ENCODE peak calls at places on chromosomes 16 and 17, in four cellular contexts. A is cardiac muscle cell, J is suprapubic skin, I is AG04449. P is an unnamed sample.

GRCh38 chr17:45286286-45286685 is 24.4 kb upstream of the SPATA32 start:
- DNase-seq in I (no peak), A (no peak), J (no peak), P (no peak)

GRCh38 chr17:5703736-5704135 is 119.4 kb upstream of the NLRP1 start:
- DNase-seq in I (no peak), A (no peak), J (no peak), P (no peak)

GRCh38 chr16:49703494-49703893 is 152.4 kb downstream of the ZNF423 start:
- DNase-seq in A (no peak), I (no peak), J (no peak), P (no peak)

GRCh38 chr16:14491831-14492529 is 138.1 kb downstream of the PARN start:
- DNase-seq in I (no peak), J (no peak), A (no peak), P (no peak)

GRCh38 chr16:67345401-67345800 is 18.8 kb downstream of the LRRC36 start:
- DNase-seq in A (no peak), J (no peak), I (no peak), P (no peak)

GRCh38 chr16:278863-279366 is 1.5 kb upstream of the ARHGDIG start:
- DNase-seq in J (no peak), A (peak), I (no peak), P (no peak)

GRCh38 chr16:58024673-58025350 is 742 bp upstream of the MMP15 start:
- DNase-seq in A (peak), I (no peak), J (no peak), P (no peak)

GRCh38 chr17:74272731-74273201 is 1.3 kb upstream of the DNAI2 start:
- DNase-seq in J (no peak), I (no peak), A (no peak), P (no peak)

DNA sequence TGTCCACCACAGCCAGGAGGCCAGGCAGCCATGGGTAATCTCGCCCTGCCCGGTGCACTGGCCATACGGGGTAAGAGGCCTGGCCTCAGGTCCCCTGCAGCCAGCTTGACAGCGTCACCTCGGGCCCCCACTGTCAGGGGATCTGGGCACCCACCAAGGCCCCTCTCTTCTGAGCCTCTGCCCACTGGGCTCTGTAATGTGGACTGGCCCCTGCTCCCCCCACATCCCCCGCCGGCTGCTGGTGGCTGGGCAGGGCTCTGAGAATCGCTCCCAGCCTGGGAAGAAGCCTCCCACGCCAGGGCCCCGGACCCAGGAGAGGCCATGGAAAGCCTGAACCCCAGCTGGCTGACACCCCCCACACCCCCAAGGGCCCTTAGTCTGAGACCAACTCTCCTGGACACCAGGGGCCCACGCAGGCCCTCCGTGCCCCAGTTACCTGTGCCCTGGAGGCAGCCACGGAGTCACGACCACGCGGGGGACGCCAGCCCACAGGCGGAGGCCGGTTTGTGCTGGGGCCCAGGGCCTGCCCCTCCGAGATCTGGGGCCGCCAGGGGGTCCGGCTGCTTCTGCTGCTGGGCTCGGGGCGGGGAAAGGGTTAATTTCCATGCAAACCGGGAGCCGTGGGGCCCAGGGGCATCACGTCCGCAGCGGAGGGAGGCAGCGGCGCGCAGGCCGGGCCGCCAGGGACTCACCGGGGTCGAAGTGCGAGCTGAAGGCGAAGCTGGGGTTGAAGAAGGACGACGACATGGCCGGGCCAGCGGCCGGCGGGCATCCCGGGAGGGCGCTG is at the start of gene PVALEF:
- DNase-seq in A (peak), I (no peak), J (no peak), P (no peak)
- H3K4me3 ChIP-seq in A (peak), I (peak), J (peak), P (peak)

GRCh38 chr17:2398655-2399571 is 1.9 kb downstream of the MNT start:
- DNase-seq in I (no peak), J (peak), A (peak), P (no peak)

GRCh38 chr17:2399572-2400473 is 1.0 kb downstream of the MNT start:
- DNase-seq in J (peak), I (no peak), A (peak), P (peak)

GRCh38 chr17:2396568-2397246 is 4.2 kb downstream of the MNT start:
- DNase-seq in J (peak), A (peak), I (peak), P (peak)

GRCh38 chr17:2397247-2398171 is 3.4 kb downstream of the MNT start:
- DNase-seq in A (no peak), J (no peak), I (no peak), P (no peak)

DNA sequence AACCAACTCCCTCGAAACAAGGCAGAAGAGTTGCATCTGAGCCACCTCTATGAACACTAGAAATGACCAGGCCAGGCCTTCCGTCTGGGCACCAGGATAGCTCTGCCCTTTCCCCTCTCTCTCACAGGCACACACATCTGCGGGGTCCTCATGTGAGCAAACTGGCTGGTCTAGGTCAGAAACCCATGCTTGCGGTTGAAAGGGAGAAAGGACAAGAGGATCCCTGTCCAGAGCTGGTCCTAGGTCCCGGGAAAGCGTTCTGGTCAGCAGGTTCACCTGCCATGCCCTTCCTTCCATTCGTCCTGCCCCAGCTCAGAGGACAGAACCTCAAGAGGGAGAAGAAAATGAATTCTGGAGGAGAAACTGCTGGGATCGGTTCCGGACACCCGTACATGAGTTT is 2.7 kb downstream of the MNT start:
- DNase-seq in J (no peak), I (no peak), A (no peak), P (no peak)
- H3K4me3 ChIP-seq in J (peak), I (peak), A (peak), P (peak)

GRCh38 chr17:48564200-48565023 is 13.7 kb downstream of the HOXB4 start:
- DNase-seq in A (no peak), J (no peak), I (no peak), P (no peak)
- H3K4me3 ChIP-seq in A (peak), J (peak), I (peak), P (peak)

GRCh38 chr17:18362509-18363020 is 785 bp downstream of the SHMT1 start:
- DNase-seq in A (peak), J (peak), I (no peak), P (no peak)

GRCh38 chr17:18363021-18363941 is at the start of gene SHMT1:
- DNase-seq in A (peak), J (peak), I (peak), P (peak)

GRCh38 chr17:18364166-18364565 is 816 bp upstream of the SHMT1 start:
- DNase-seq in A (no peak), I (no peak), J (no peak), P (no peak)

GRCh38 chr17:18360518-18360917 is 2.8 kb downstream of the SHMT1 start:
- DNase-seq in J (no peak), I (no peak), A (no peak), P (no peak)

GRCh38 chr17:18361837-18362380 is 1.4 kb downstream of the SHMT1 start:
- DNase-seq in J (no peak), A (no peak), I (no peak), P (no peak)
- H3K4me3 ChIP-seq in J (peak), A (no peak), I (no peak), P (peak)

DNA sequence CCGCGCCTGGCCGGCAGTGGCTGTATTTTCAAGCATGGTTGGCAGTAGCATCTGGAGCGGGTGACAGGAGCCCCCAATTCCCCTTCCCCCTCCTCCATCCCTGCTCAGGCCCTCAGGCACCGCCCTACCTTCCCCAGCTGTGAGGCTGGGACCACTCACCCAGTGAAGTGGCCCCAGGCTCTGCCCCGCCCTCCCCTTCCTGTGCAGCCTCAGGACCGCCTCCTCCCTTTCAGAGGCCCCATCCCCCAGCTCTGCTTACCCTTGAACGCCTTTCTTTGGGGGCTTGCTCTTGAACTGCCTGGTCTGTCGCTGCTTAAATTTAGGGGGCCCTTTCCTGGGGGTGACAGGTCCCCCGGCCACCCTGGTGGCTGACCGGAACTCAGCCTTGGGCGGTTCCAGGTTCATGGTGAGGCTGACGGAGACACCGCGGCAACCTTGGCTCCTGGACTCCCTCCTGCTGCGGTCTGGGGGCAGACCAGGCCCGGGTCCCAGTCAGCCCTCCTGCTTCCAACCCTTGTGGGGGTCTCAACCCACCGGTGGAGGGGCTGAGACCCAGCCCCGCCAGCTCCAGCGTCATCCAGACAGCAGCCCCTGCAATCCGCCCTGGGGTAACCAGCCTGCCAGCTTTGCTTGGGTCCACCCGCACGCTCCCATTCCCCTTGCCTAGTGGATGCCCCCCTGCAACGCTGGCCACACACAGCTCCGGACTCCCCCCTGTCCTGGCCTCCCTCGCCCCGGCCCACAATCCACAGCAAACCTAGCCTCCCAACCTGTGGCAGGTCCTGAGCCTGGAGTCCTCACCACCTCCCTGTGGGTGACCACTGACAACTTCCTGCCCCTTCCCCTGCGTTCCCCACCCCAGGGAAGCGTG is 3.2 kb downstream of the PDE6G start:
- DNase-seq in I (no peak), A (no peak), J (no peak), P (no peak)
- H3K4me3 ChIP-seq in I (no peak), A (no peak), J (peak), P (peak)

GRCh38 chr17:57354669-57355068 is 98.3 kb downstream of the MSI2 start:
- DNase-seq in I (no peak), J (no peak), A (no peak), P (no peak)
- H3K4me3 ChIP-seq in I (no peak), J (no peak), A (no peak), P (no peak)

GRCh38 chr17:76193616-76194015 is 46.7 kb downstream of the RNF157 start:
- DNase-seq in J (no peak), A (no peak), I (no peak), P (no peak)

GRCh38 chr17:76189247-76189646 is 48.2 kb upstream of the FOXJ1 start:
- DNase-seq in I (no peak), J (no peak), A (no peak), P (no peak)

GRCh38 chr17:76188213-76189060 is 47.4 kb upstream of the FOXJ1 start:
- DNase-seq in J (no peak), A (no peak), I (no peak), P (no peak)

GRCh38 chr17:76189741-76190140 is 48.7 kb upstream of the FOXJ1 start:
- DNase-seq in A (no peak), I (no peak), J (no peak), P (no peak)

GRCh38 chr17:76191891-76192290 is 48.4 kb downstream of the RNF157 start:
- DNase-seq in I (no peak), J (no peak), A (no peak), P (no peak)
- H3K4me3 ChIP-seq in I (no peak), J (no peak), A (no peak), P (no peak)

GRCh38 chr17:57514614-57515013 is 230.5 kb downstream of the CCDC182 start:
- DNase-seq in I (no peak), A (no peak), J (no peak), P (no peak)

GRCh38 chr17:57507828-57508227 is 237.3 kb downstream of the CCDC182 start:
- DNase-seq in I (no peak), J (no peak), A (no peak), P (no peak)

GRCh38 chr17:57508706-57509105 is 236.4 kb downstream of the CCDC182 start:
- DNase-seq in A (no peak), J (no peak), I (no peak), P (no peak)

GRCh38 chr17:57512258-57512657 is 232.8 kb downstream of the CCDC182 start:
- DNase-seq in J (no peak), I (no peak), A (no peak), P (no peak)

GRCh38 chr17:57511475-57512123 is 233.5 kb downstream of the CCDC182 start:
- DNase-seq in I (no peak), A (no peak), J (no peak), P (no peak)
- H3K4me3 ChIP-seq in I (no peak), A (no peak), J (no peak), P (no peak)